ENCODE peak calls at places on chromosome 4, in seven cellular contexts. One of them, this sample, is unnamed.

GRCh38 chr4:87502580-87503238 is 26.5 kb downstream of the SPARCL1 start:
- DNase-seq in H9: no peak
- DNase-seq in mesendoderm: no peak
- DNase-seq in neuronal stem cell: no peak
- DNase-seq in H1: no peak
- DNase-seq in trophoblast cell: no peak
- DNase-seq in IMR-90: peak
- DNase-seq in this sample: peak

GRCh38 chr4:86441175-86441960 is 81.5 kb upstream of the MAPK10 start:
- DNase-seq in trophoblast cell: peak
- DNase-seq in H9: no peak
- DNase-seq in mesendoderm: peak
- DNase-seq in IMR-90: peak
- DNase-seq in H1: no peak
- DNase-seq in neuronal stem cell: no peak
- DNase-seq in this sample: peak

GRCh38 chr4:158782539-158783360 is 13.9 kb downstream of the FNIP2 start:
- DNase-seq in neuronal stem cell: no peak
- DNase-seq in IMR-90: peak
- DNase-seq in H1: no peak
- DNase-seq in mesendoderm: peak
- DNase-seq in trophoblast cell: no peak
- DNase-seq in H9: no peak
- DNase-seq in this sample: no peak

GRCh38 chr4:80307774-80308465 is 27.6 kb upstream of the CFAP299 start:
- DNase-seq in H1: no peak
- DNase-seq in IMR-90: peak
- DNase-seq in trophoblast cell: peak
- DNase-seq in neuronal stem cell: no peak
- DNase-seq in mesendoderm: peak
- DNase-seq in H9: no peak
- DNase-seq in this sample: peak

GRCh38 chr4:54548831-54549460 is 108.8 kb upstream of the KIT start:
- DNase-seq in trophoblast cell: no peak
- DNase-seq in H1: no peak
- DNase-seq in neuronal stem cell: no peak
- DNase-seq in mesendoderm: no peak
- DNase-seq in H9: no peak
- DNase-seq in IMR-90: no peak
- DNase-seq in this sample: no peak

GRCh38 chr4:61202638-61203495 is 2.7 kb downstream of the ADGRL3 start:
- DNase-seq in mesendoderm: peak
- DNase-seq in neuronal stem cell: peak
- DNase-seq in H9: peak
- DNase-seq in trophoblast cell: peak
- DNase-seq in H1: no peak
- DNase-seq in IMR-90: no peak
- DNase-seq in this sample: peak

GRCh38 chr4:1192091-1192492 is 19.7 kb upstream of the SPON2 start:
- DNase-seq in IMR-90: peak
- DNase-seq in neuronal stem cell: no peak
- DNase-seq in H1: no peak
- DNase-seq in H9: no peak
- DNase-seq in trophoblast cell: no peak
- DNase-seq in mesendoderm: no peak
- DNase-seq in this sample: peak

GRCh38 chr4:154416183-154416543 is 75.4 kb downstream of the DCHS2 start:
- DNase-seq in IMR-90: no peak
- DNase-seq in mesendoderm: peak
- DNase-seq in neuronal stem cell: peak
- DNase-seq in trophoblast cell: no peak
- DNase-seq in H1: no peak
- DNase-seq in H9: peak
- DNase-seq in this sample: peak

GRCh38 chr4:40681600-40682297 is 52.1 kb upstream of the RBM47 start:
- DNase-seq in mesendoderm: peak
- DNase-seq in neuronal stem cell: no peak
- DNase-seq in IMR-90: no peak
- DNase-seq in trophoblast cell: peak
- DNase-seq in H1: no peak
- DNase-seq in H9: no peak
- DNase-seq in this sample: no peak

GRCh38 chr4:156779046-156779445 is 192.6 kb downstream of the PDGFC start:
- DNase-seq in IMR-90: peak
- DNase-seq in H9: no peak
- DNase-seq in neuronal stem cell: no peak
- DNase-seq in trophoblast cell: no peak
- DNase-seq in mesendoderm: no peak
- DNase-seq in H1: no peak
- DNase-seq in this sample: no peak

GRCh38 chr4:4838602-4839470 is 20.6 kb upstream of the MSX1 start:
- DNase-seq in H9: peak
- DNase-seq in mesendoderm: peak
- DNase-seq in H1: no peak
- DNase-seq in trophoblast cell: no peak
- DNase-seq in neuronal stem cell: no peak
- DNase-seq in IMR-90: no peak
- DNase-seq in this sample: no peak

GRCh38 chr4:168848112-168848511 is 161.9 kb downstream of the CBR4 start:
- DNase-seq in trophoblast cell: peak
- DNase-seq in H9: no peak
- DNase-seq in neuronal stem cell: no peak
- DNase-seq in IMR-90: no peak
- DNase-seq in H1: no peak
- DNase-seq in mesendoderm: no peak
- DNase-seq in this sample: peak

GRCh38 chr4:153483432-153484418 is 17.6 kb downstream of the TMEM131L start:
- DNase-seq in mesendoderm: no peak
- DNase-seq in H1: no peak
- DNase-seq in H9: no peak
- DNase-seq in trophoblast cell: no peak
- DNase-seq in IMR-90: peak
- DNase-seq in neuronal stem cell: no peak
- DNase-seq in this sample: no peak

GRCh38 chr4:76011700-76012387 is 4.5 kb upstream of the CXCL9 start:
- DNase-seq in mesendoderm: no peak
- DNase-seq in trophoblast cell: no peak
- DNase-seq in H9: peak
- DNase-seq in neuronal stem cell: no peak
- DNase-seq in IMR-90: peak
- DNase-seq in H1: no peak
- DNase-seq in this sample: peak

GRCh38 chr4:150321113-150321512 is 242.9 kb downstream of the DCLK2 start:
- DNase-seq in mesendoderm: peak
- DNase-seq in IMR-90: no peak
- DNase-seq in H1: no peak
- DNase-seq in H9: no peak
- DNase-seq in neuronal stem cell: no peak
- DNase-seq in trophoblast cell: no peak
- DNase-seq in this sample: no peak

GRCh38 chr4:39021631-39022030 is 10.6 kb downstream of the TMEM156 start:
- DNase-seq in trophoblast cell: peak
- DNase-seq in neuronal stem cell: no peak
- DNase-seq in mesendoderm: no peak
- DNase-seq in H9: no peak
- DNase-seq in IMR-90: peak
- DNase-seq in H1: no peak
- DNase-seq in this sample: no peak

GRCh38 chr4:72857787-72858186 is 211.7 kb downstream of the COX18 start:
- DNase-seq in trophoblast cell: peak
- DNase-seq in IMR-90: no peak
- DNase-seq in H1: no peak
- DNase-seq in neuronal stem cell: no peak
- DNase-seq in H9: no peak
- DNase-seq in mesendoderm: no peak
- DNase-seq in this sample: no peak

GRCh38 chr4:142035556-142035955 is 399.2 kb downstream of the IL15 start:
- DNase-seq in trophoblast cell: no peak
- DNase-seq in neuronal stem cell: no peak
- DNase-seq in H9: no peak
- DNase-seq in H1: no peak
- DNase-seq in IMR-90: peak
- DNase-seq in mesendoderm: no peak
- DNase-seq in this sample: no peak

GRCh38 chr4:144449623-144450022 is 196.3 kb upstream of the HHIP start:
- DNase-seq in trophoblast cell: peak
- DNase-seq in H1: no peak
- DNase-seq in neuronal stem cell: no peak
- DNase-seq in mesendoderm: peak
- DNase-seq in H9: no peak
- DNase-seq in IMR-90: no peak
- DNase-seq in this sample: peak

GRCh38 chr4:41189076-41189475 is 25.3 kb downstream of the APBB2 start:
- DNase-seq in IMR-90: peak
- DNase-seq in H1: no peak
- DNase-seq in mesendoderm: no peak
- DNase-seq in H9: no peak
- DNase-seq in neuronal stem cell: no peak
- DNase-seq in trophoblast cell: no peak
- DNase-seq in this sample: no peak

GRCh38 chr4:175350246-175350645 is 432.1 kb downstream of the ADAM29 start:
- DNase-seq in IMR-90: no peak
- DNase-seq in trophoblast cell: no peak
- DNase-seq in neuronal stem cell: no peak
- DNase-seq in mesendoderm: no peak
- DNase-seq in H1: no peak
- DNase-seq in H9: no peak
- DNase-seq in this sample: no peak
- H3K18ac ChIP-seq in IMR-90: no peak
- H3K18ac ChIP-seq in trophoblast cell: no peak
- H3K18ac ChIP-seq in neuronal stem cell: no peak
- H3K18ac ChIP-seq in mesendoderm: no peak
- H3K18ac ChIP-seq in H1: no peak
- H3K18ac ChIP-seq in H9: no peak
- H3K18ac ChIP-seq in this sample: no peak

GRCh38 chr4:104966349-104967033 is 180.2 kb upstream of the TET2 start:
- DNase-seq in H9: no peak
- DNase-seq in mesendoderm: no peak
- DNase-seq in H1: no peak
- DNase-seq in IMR-90: no peak
- DNase-seq in neuronal stem cell: no peak
- DNase-seq in trophoblast cell: peak
- DNase-seq in this sample: no peak
- H2BK120ac ChIP-seq in H9: no peak
- H2BK120ac ChIP-seq in mesendoderm: no peak
- H2BK120ac ChIP-seq in H1: no peak
- H2BK120ac ChIP-seq in IMR-90: no peak
- H2BK120ac ChIP-seq in neuronal stem cell: no peak
- H2BK120ac ChIP-seq in trophoblast cell: peak
- H2BK120ac ChIP-seq in this sample: no peak

DNA sequence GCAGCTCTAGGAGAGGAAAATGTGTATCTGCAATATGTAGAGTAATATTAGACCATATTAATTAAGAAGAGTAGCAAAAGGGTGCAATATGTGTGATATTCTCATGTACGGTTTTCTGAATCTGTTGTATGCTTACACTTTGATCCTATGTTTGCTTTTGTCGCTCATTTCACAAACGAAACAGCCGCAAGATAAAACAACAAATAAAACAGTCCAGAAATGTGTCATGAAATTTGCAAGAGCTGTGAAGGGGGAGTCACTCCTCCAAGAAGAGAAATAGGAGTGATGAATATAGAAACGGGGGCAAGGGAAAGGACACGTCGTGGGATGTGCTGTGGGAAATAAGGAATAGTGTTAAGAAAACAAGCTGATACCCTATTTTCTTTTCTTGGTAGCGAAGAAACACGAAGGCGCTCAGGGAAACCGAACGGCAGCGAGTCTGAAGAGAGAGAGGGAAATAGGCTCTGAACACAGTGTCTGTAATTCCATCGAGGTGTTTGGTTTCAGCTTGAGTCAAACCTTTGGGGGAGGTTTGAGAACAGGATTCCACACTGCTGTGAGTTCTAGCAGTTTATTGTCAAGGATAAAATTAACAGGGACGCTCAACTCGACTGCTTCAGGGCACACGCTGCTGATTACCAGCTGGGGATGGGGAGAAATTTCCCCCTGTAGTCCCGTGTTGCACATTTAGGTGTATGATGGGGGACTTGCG is 595.6 kb upstream of the TENM3 start:
- DNase-seq in IMR-90: peak
- DNase-seq in H1: no peak
- DNase-seq in mesendoderm: no peak
- DNase-seq in trophoblast cell: no peak
- DNase-seq in H9: no peak
- DNase-seq in neuronal stem cell: no peak
- DNase-seq in this sample: no peak
- H2BK5ac ChIP-seq in IMR-90: no peak
- H2BK5ac ChIP-seq in H1: no peak
- H2BK5ac ChIP-seq in mesendoderm: no peak
- H2BK5ac ChIP-seq in trophoblast cell: no peak
- H2BK5ac ChIP-seq in H9: no peak
- H2BK5ac ChIP-seq in neuronal stem cell: no peak
- H2BK5ac ChIP-seq in this sample: no peak

DNA sequence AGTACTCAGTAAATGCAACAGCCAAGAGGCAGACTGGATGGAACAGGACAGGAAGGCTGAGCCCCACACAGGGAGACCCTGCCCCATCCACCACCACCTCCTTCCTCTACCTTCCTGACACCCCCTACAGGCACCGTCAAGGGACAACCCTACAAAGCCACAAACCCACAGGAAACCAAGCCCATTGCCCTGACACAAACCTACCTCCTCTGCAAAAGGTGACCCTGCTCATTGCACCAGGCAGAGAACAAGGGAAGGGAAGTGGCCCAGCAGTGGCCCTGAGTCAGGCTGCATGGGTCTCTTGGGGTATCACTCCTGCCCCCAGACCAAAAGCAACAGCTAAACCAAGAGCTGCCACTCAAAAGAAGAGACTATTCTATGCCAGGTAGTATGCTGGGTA is 21.0 kb downstream of the JAKMIP1 start:
- DNase-seq in mesendoderm: no peak
- DNase-seq in neuronal stem cell: no peak
- DNase-seq in IMR-90: no peak
- DNase-seq in H9: no peak
- DNase-seq in trophoblast cell: no peak
- DNase-seq in H1: no peak
- DNase-seq in this sample: no peak
- H3K18ac ChIP-seq in mesendoderm: no peak
- H3K18ac ChIP-seq in neuronal stem cell: no peak
- H3K18ac ChIP-seq in IMR-90: no peak
- H3K18ac ChIP-seq in H9: no peak
- H3K18ac ChIP-seq in trophoblast cell: no peak
- H3K18ac ChIP-seq in H1: no peak
- H3K18ac ChIP-seq in this sample: no peak

GRCh38 chr4:184838249-184839074 is 12.7 kb upstream of the ACSL1 start:
- DNase-seq in mesendoderm: peak
- DNase-seq in trophoblast cell: no peak
- DNase-seq in H1: no peak
- DNase-seq in neuronal stem cell: no peak
- DNase-seq in H9: no peak
- DNase-seq in IMR-90: peak
- DNase-seq in this sample: no peak
- H2BK120ac ChIP-seq in mesendoderm: no peak
- H2BK120ac ChIP-seq in trophoblast cell: no peak
- H2BK120ac ChIP-seq in H1: no peak
- H2BK120ac ChIP-seq in neuronal stem cell: no peak
- H2BK120ac ChIP-seq in H9: no peak
- H2BK120ac ChIP-seq in IMR-90: no peak
- H2BK120ac ChIP-seq in this sample: no peak